ENCODE peak calls at places on chromosome 15, in four cellular contexts. D, B, A and L are unnamed samples.

GRCh38 chr15:34161329-34161953 is 48.5 kb downstream of the KATNBL1 start:
- DNase-seq in A (no peak), D (no peak), B (no peak), L (no peak)

GRCh38 chr15:67531379-67532059 is 10.6 kb downstream of the C15orf61 start:
- DNase-seq in A (no peak), D (no peak), B (no peak), L (no peak)

GRCh38 chr15:66802087-66803001 is 100.3 kb downstream of the SMAD6 start:
- DNase-seq in A (no peak), B (no peak), D (no peak), L (no peak)

GRCh38 chr15:67578020-67578600 is 35.6 kb downstream of the MAP2K5 start:
- DNase-seq in D (no peak), B (no peak), A (no peak), L (no peak)

GRCh38 chr15:51751687-51752683 is 588 bp downstream of the TMOD2 start:
- DNase-seq in D (peak), B (peak), A (no peak), L (no peak)

GRCh38 chr15:41790756-41791546 is 16.7 kb downstream of the MAPKBP1 start:
- DNase-seq in D (no peak), A (no peak), B (no peak), L (no peak)

GRCh38 chr15:38401716-38402115 is 52.2 kb upstream of the FAM98B start:
- DNase-seq in B (no peak), D (no peak), A (no peak), L (no peak)

GRCh38 chr15:39443659-39444219 is 137.1 kb upstream of the THBS1 start:
- DNase-seq in A (no peak), D (no peak), B (no peak), L (no peak)

GRCh38 chr15:91890614-91891013 is 37.1 kb downstream of the SLCO3A1 start:
- DNase-seq in B (no peak), A (no peak), D (no peak), L (no peak)

GRCh38 chr15:67125589-67126502 is 60.4 kb downstream of the SMAD3 start:
- DNase-seq in B (no peak), A (peak), D (peak), L (peak)

GRCh38 chr15:67790610-67791319 is 34.5 kb upstream of the SKOR1 start:
- DNase-seq in B (no peak), A (no peak), D (no peak), L (no peak)

GRCh38 chr15:52252781-52253180 is 42.8 kb downstream of the MYO5C start:
- DNase-seq in B (no peak), A (no peak), D (peak), L (no peak)

GRCh38 chr15:30882861-30883433 is 20.8 kb upstream of the FAN1 start:
- DNase-seq in D (no peak), A (no peak), B (no peak), L (no peak)

GRCh38 chr15:57213783-57214366 is 162.4 kb upstream of the CGNL1 start:
- DNase-seq in D (no peak), A (no peak), B (no peak), L (no peak)

GRCh38 chr15:51382787-51383186 is 41.3 kb downstream of the GLDN start:
- DNase-seq in D (peak), A (no peak), B (no peak), L (no peak)

GRCh38 chr15:39108021-39108420 is 472.9 kb upstream of the THBS1 start:
- DNase-seq in A (no peak), B (no peak), D (no peak), L (no peak)

GRCh38 chr15:73368301-73369072 is at the start of gene HCN4:
- DNase-seq in A (no peak), B (no peak), D (peak), L (no peak)

DNA sequence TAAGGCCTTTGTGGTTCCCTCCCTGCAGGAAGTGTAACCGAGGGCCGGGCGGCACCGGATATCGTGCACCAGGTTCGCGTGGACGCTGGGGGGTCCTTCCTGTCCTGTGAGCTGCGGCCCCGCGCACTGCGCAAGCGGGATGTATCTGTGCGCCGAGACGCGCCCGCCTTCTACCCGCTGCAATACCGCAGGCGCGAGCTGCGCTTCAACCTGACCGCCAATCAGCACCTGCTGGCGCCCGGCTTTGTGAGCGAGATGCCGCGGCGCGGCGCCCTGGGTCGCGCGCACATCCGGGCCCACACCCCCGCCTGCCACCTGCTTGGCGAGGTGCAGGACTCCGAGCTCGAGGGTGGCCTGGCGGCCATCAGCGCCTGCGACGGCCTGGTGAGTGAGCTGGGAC is 35.9 kb downstream of the SAXO2 start:
- DNase-seq in A (no peak), B (peak), D (peak), L (no peak)
- TF ChIP-seq POLR2A in A (no peak), B (no peak), D (no peak), L (no peak)

GRCh38 chr15:61517776-61518175 is 288.7 kb upstream of the RORA start:
- DNase-seq in B (no peak), A (no peak), D (no peak), L (no peak)

GRCh38 chr15:61517335-61517734 is 288.2 kb upstream of the RORA start:
- DNase-seq in B (no peak), D (no peak), A (no peak), L (no peak)

GRCh38 chr15:61521961-61522360 is 292.9 kb upstream of the RORA start:
- DNase-seq in D (no peak), A (no peak), B (no peak), L (no peak)

GRCh38 chr15:61518191-61518950 is 289.3 kb upstream of the RORA start:
- DNase-seq in A (no peak), D (no peak), B (no peak), L (no peak)

DNA sequence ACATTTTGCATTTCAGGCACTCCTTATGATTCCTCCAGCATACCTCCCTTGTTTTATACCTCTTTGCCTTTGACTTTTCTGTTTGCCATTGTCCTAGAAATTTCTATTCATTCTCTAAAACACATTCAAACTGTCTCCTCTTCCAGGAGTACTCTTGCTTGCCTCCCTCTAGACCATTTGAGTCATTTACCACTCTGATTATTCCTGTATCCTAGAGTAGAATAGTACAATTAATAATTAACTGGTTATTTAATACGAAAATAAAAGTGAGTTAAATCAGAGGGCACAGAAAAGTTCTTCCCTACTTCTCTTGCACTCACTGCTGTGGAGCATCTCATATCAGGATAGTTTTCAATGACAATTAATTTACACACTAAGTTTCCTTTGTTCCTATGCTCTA is 290.2 kb upstream of the RORA start:
- DNase-seq in B (no peak), D (no peak), A (no peak), L (no peak)
- TF ChIP-seq POLR2A in B (no peak), D (no peak), A (no peak), L (no peak)

GRCh38 chr15:90400759-90401314 is 12.8 kb downstream of the IQGAP1 start:
- DNase-seq in B (peak), D (peak), A (peak), L (no peak)
- TF ChIP-seq POLR2A in B (peak), D (no peak), A (peak), L (no peak)

DNA sequence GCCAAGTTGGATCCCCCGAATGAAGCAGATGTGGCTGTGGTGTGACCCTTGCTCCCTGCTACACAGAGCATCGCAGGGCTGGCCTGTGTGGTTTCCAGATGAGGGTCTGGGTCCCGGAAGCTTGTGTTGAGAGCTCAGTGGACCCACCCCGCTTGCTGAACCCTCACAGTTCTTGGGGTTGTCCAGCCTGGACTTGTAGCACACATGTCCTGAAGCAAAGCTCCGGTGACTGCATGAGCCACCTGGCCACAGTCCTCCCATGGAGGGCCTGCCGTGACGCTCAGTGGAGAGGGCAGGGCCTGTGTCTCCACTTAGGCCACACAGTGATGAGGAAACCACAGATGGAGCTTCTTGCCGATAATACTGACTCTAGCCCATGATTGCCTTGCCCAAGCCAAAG is 62.7 kb downstream of the RGMA start:
- DNase-seq in A (peak), B (no peak), D (no peak), L (peak)
- TF ChIP-seq POLR2A in A (no peak), B (no peak), D (no peak), L (no peak)